ENCODE peak calls at places on chromosome 15, in nine cellular contexts. H, U, S, G, R, I, C, W and N are unnamed samples.

GRCh38 chr15:63402498-63403253 is 21.0 kb upstream of the CA12 start:
- DNase-seq in H (no peak), U (no peak), S (peak), G (no peak), R (peak), I (no peak), C (no peak), W (peak), N (no peak)

GRCh38 chr15:46091860-46092450 is 457.1 kb downstream of the SQOR start:
- DNase-seq in H (no peak), U (peak), S (no peak), G (no peak), R (peak), I (no peak), C (no peak), W (peak), N (no peak)

GRCh38 chr15:47404877-47405276 is 312.4 kb upstream of the SEMA6D start:
- DNase-seq in H (no peak), U (no peak), S (no peak), G (no peak), R (no peak), I (no peak), C (no peak), W (no peak), N (no peak)

GRCh38 chr15:81074773-81075172 is 59.3 kb upstream of the CFAP161 start:
- DNase-seq in H (no peak), U (no peak), S (no peak), G (no peak), R (no peak), I (no peak), C (no peak), W (no peak), N (no peak)

GRCh38 chr15:38696120-38696727 is 131.6 kb upstream of the RASGRP1 start:
- DNase-seq in H (no peak), U (no peak), S (no peak), G (no peak), R (no peak), I (no peak), C (no peak), W (no peak), N (peak)

GRCh38 chr15:66842710-66843441 is 140.8 kb downstream of the SMAD6 start:
- DNase-seq in H (no peak), U (no peak), S (no peak), G (peak), R (peak), I (no peak), C (peak), W (peak), N (no peak)

GRCh38 chr15:31004220-31004733 is 12.8 kb upstream of the MTMR10 start:
- DNase-seq in H (no peak), U (no peak), S (no peak), G (peak), R (no peak), I (no peak), C (no peak), W (no peak), N (no peak)

GRCh38 chr15:38768970-38769369 is 204.4 kb upstream of the RASGRP1 start:
- DNase-seq in H (no peak), U (peak), S (peak), G (no peak), R (peak), I (no peak), C (no peak), W (peak), N (no peak)

GRCh38 chr15:79431636-79432344 is at the start of gene MINAR1:
- DNase-seq in H (no peak), U (no peak), S (no peak), G (no peak), R (peak), I (no peak), C (no peak), W (peak), N (no peak)

GRCh38 chr15:101193063-101193712 is 58.7 kb downstream of the CHSY1 start:
- DNase-seq in H (no peak), U (no peak), S (no peak), G (peak), R (no peak), I (no peak), C (no peak), W (no peak), N (no peak)

GRCh38 chr15:96115642-96116041 is 214.9 kb upstream of the NR2F2 start:
- DNase-seq in H (no peak), U (peak), S (no peak), G (no peak), R (no peak), I (no peak), C (no peak), W (peak), N (no peak)

GRCh38 chr15:96336643-96337353 is 6.3 kb downstream of the NR2F2 start:
- DNase-seq in H (no peak), U (no peak), S (no peak), G (no peak), R (no peak), I (no peak), C (no peak), W (peak), N (no peak)

GRCh38 chr15:89836255-89837133 is 21.8 kb upstream of the ANPEP start:
- DNase-seq in H (no peak), U (peak), S (no peak), G (no peak), R (no peak), I (no peak), C (no peak), W (peak), N (no peak)

GRCh38 chr15:65869954-65870871 is 922 bp downstream of the RAB11A start:
- DNase-seq in H (peak), U (no peak), S (no peak), G (peak), R (peak), I (peak), C (peak), W (peak), N (no peak)

GRCh38 chr15:92599394-92599970 is 56.1 kb downstream of the FAM174B start:
- DNase-seq in H (no peak), U (peak), S (no peak), G (no peak), R (no peak), I (no peak), C (no peak), W (peak), N (no peak)

GRCh38 chr15:34795267-34796081 is at the start of gene ACTC1:
- DNase-seq in H (no peak), U (no peak), S (no peak), G (peak), R (peak), I (no peak), C (no peak), W (peak), N (no peak)

GRCh38 chr15:34791701-34792100 is 3.6 kb downstream of the ACTC1 start:
- DNase-seq in H (no peak), U (no peak), S (no peak), G (no peak), R (no peak), I (no peak), C (no peak), W (no peak), N (no peak)

GRCh38 chr15:34793071-34793470 is 2.3 kb downstream of the ACTC1 start:
- DNase-seq in H (no peak), U (no peak), S (no peak), G (no peak), R (no peak), I (no peak), C (no peak), W (no peak), N (no peak)

GRCh38 chr15:34794590-34795206 is 651 bp downstream of the ACTC1 start:
- DNase-seq in H (no peak), U (no peak), S (no peak), G (no peak), R (no peak), I (no peak), C (no peak), W (no peak), N (no peak)

GRCh38 chr15:34793901-34794300 is 1.4 kb downstream of the ACTC1 start:
- DNase-seq in H (no peak), U (no peak), S (no peak), G (peak), R (no peak), I (no peak), C (no peak), W (no peak), N (no peak)
- H3K27ac ChIP-seq in H (no peak), U (no peak), S (no peak), G (peak), R (no peak), I (no peak), C (no peak), W (no peak), N (no peak)

GRCh38 chr15:70493376-70493775 is 270.0 kb downstream of the UACA start:
- DNase-seq in H (no peak), U (no peak), S (no peak), G (no peak), R (no peak), I (no peak), C (no peak), W (no peak), N (no peak)

GRCh38 chr15:70494529-70494860 is 268.9 kb downstream of the UACA start:
- DNase-seq in H (no peak), U (no peak), S (no peak), G (no peak), R (no peak), I (no peak), C (peak), W (no peak), N (no peak)

GRCh38 chr15:70494861-70495571 is 268.3 kb downstream of the UACA start:
- DNase-seq in H (no peak), U (peak), S (peak), G (no peak), R (peak), I (no peak), C (peak), W (peak), N (no peak)

GRCh38 chr15:70492240-70493177 is 270.8 kb downstream of the UACA start:
- DNase-seq in H (no peak), U (no peak), S (no peak), G (peak), R (peak), I (no peak), C (peak), W (peak), N (peak)

DNA sequence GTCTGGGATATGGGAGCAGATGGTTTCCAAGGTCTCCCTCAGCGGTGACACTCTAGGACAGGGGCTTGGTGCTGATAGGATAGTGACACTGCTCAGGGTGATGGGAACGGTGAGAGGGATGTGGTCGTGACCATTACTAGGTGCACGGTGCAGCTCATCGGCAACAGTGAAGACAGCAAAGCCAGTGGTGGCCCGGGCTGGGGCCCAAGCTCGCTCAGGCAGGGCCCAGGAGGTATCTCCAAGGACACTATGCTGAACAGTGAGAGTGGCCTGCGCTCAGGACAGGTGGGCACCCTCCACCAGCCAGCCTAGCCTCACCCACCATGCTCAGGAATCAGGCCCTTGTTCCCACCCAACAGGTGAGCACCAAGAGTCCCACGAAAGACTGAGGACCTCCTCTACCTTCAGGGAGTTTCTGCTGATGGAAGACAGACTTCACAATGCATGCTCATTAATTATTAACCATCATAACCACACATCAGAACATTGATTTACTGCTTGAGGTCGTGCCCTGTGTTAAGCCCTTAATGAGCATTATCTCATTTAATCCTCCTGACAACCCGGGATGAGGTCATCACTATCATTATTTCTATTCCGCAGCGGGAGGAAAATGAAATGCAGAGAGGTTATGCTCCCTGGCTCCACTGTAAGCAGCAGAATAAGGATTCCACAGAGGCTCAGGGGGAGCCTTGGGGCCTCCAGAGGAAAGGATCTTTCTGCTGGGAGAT is 269.4 kb downstream of the UACA start:
- DNase-seq in H (no peak), U (no peak), S (no peak), G (no peak), R (peak), I (no peak), C (peak), W (no peak), N (no peak)
- H3K27ac ChIP-seq in H (no peak), U (no peak), S (peak), G (no peak), R (peak), I (no peak), C (no peak), W (peak), N (no peak)

GRCh38 chr15:40942337-40942854 is 10.9 kb upstream of the CHAC1 start:
- DNase-seq in H (no peak), U (no peak), S (no peak), G (no peak), R (no peak), I (no peak), C (no peak), W (no peak), N (no peak)
- H3K27ac ChIP-seq in H (peak), U (peak), S (peak), G (peak), R (peak), I (peak), C (peak), W (peak), N (peak)

GRCh38 chr15:58115692-58116091 is 22.5 kb upstream of the AQP9 start:
- DNase-seq in H (no peak), U (no peak), S (no peak), G (no peak), R (peak), I (no peak), C (no peak), W (peak), N (no peak)

GRCh38 chr15:58111718-58112104 is 26.5 kb upstream of the AQP9 start:
- DNase-seq in H (no peak), U (no peak), S (no peak), G (no peak), R (no peak), I (no peak), C (no peak), W (no peak), N (no peak)

GRCh38 chr15:58114812-58115211 is 23.4 kb upstream of the AQP9 start:
- DNase-seq in H (no peak), U (no peak), S (no peak), G (no peak), R (no peak), I (no peak), C (no peak), W (no peak), N (no peak)

GRCh38 chr15:58110999-58111717 is 27.0 kb upstream of the AQP9 start:
- DNase-seq in H (no peak), U (no peak), S (no peak), G (no peak), R (no peak), I (no peak), C (no peak), W (no peak), N (no peak)

DNA sequence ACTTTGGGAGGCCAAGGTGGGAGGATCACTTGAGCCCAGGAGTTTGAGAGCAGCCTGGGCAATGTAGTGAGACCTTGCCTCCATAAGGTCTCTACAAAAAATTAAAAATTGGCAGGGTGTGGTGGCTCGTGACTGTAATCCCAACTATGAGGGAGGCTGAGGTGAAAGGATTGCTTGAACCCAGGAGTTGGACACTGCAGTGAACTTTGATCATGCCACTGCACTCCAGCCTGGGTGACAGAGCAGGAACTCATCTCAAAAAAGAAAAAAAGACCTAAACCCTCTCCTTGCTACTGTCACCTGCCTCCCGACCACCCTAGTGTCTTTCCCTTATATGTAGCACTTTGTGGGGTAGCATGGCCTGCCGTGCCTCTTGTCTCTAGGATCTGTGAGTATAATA is 23.8 kb upstream of the AQP9 start:
- DNase-seq in H (no peak), U (no peak), S (no peak), G (no peak), R (no peak), I (no peak), C (no peak), W (no peak), N (no peak)
- H3K27ac ChIP-seq in H (no peak), U (no peak), S (no peak), G (no peak), R (no peak), I (no peak), C (no peak), W (no peak), N (no peak)